ENCODE peak calls at places on chromosome 20, in six cellular contexts. P, S, B, A, X and T are unnamed samples.

GRCh38 chr20:63531686-63532448 is 5.3 kb downstream of the PTK6 start:
- DNase-seq in S (peak), A (no peak), B (no peak), X (no peak), P (no peak), T (no peak)

GRCh38 chr20:23084282-23084844 is 1.8 kb downstream of the CD93 start:
- DNase-seq in P (no peak), B (no peak), A (no peak), X (no peak), S (peak), T (no peak)

GRCh38 chr20:50788045-50788867 is 6.6 kb upstream of the BCAS4 start:
- DNase-seq in S (peak), X (no peak), P (no peak), A (no peak), B (no peak), T (no peak)

GRCh38 chr20:50516180-50516934 is 6.2 kb downstream of the PTPN1 start:
- DNase-seq in P (no peak), A (no peak), S (no peak), X (no peak), B (no peak), T (no peak)

GRCh38 chr20:6473197-6473596 is 294.3 kb upstream of the BMP2 start:
- DNase-seq in A (no peak), X (no peak), P (no peak), B (no peak), S (no peak), T (no peak)

GRCh38 chr20:58712823-58713731 is 20.5 kb downstream of the NPEPL1 start:
- DNase-seq in P (peak), S (peak), B (no peak), A (no peak), X (no peak), T (peak)

GRCh38 chr20:8874437-8874836 is 194.4 kb upstream of the PLCB4 start:
- DNase-seq in P (no peak), X (no peak), S (no peak), A (no peak), B (no peak), T (no peak)

GRCh38 chr20:49894073-49894470 is 21.3 kb downstream of the SPATA2 start:
- DNase-seq in P (no peak), X (no peak), A (no peak), B (no peak), S (no peak), T (no peak)

GRCh38 chr20:4944518-4944917 is 56.8 kb downstream of the SLC23A2 start:
- DNase-seq in P (no peak), B (no peak), S (no peak), X (no peak), A (no peak), T (no peak)

GRCh38 chr20:10670521-10671220 is 3.1 kb downstream of the JAG1 start:
- DNase-seq in A (no peak), S (no peak), X (no peak), P (no peak), B (no peak), T (no peak)

GRCh38 chr20:64104667-64105451 is 2.5 kb downstream of the NPBWR2 start:
- DNase-seq in S (peak), B (peak), A (peak), P (no peak), X (no peak), T (peak)

GRCh38 chr20:63186528-63187316 is 29.2 kb downstream of the YTHDF1 start:
- DNase-seq in X (no peak), A (no peak), S (no peak), P (no peak), B (no peak), T (no peak)

GRCh38 chr20:6057139-6057538 is 3.3 kb upstream of the LRRN4 start:
- DNase-seq in B (no peak), P (no peak), X (no peak), S (no peak), A (no peak), T (peak)

GRCh38 chr20:64037498-64038213 is 1.7 kb downstream of the C20orf204 start:
- DNase-seq in P (no peak), X (no peak), B (no peak), S (no peak), A (peak), T (no peak)

GRCh38 chr20:40741507-40742106 is 52.6 kb upstream of the MAFB start:
- DNase-seq in S (no peak), A (peak), X (no peak), B (peak), P (no peak), T (peak)

GRCh38 chr20:63060057-63060991 is 53.6 kb upstream of the BHLHE23 start:
- DNase-seq in A (no peak), S (peak), B (peak), X (no peak), P (no peak), T (peak)

GRCh38 chr20:59135093-59135492 is 28.5 kb upstream of the ZNF831 start:
- DNase-seq in S (no peak), X (no peak), A (no peak), P (no peak), B (no peak), T (no peak)

GRCh38 chr20:45406260-45407066 is 1.6 kb upstream of the DBNDD2 start:
- DNase-seq in P (peak), B (peak), X (no peak), A (peak), S (peak), T (peak)

GRCh38 chr20:11850901-11851300 is 66.8 kb upstream of the BTBD3 start:
- DNase-seq in X (no peak), A (no peak), P (no peak), S (no peak), B (no peak), T (no peak)

GRCh38 chr20:7094438-7094997 is 327.0 kb downstream of the BMP2 start:
- DNase-seq in P (no peak), B (no peak), X (no peak), S (no peak), A (peak), T (no peak)

GRCh38 chr20:46195264-46196038 is 77.3 kb downstream of the CD40 start:
- DNase-seq in S (no peak), P (no peak), B (no peak), X (no peak), A (no peak), T (no peak)

GRCh38 chr20:58113706-58114105 is 114.7 kb downstream of the ANKRD60 start:
- DNase-seq in P (no peak), B (no peak), A (no peak), X (no peak), S (no peak), T (no peak)

GRCh38 chr20:8972963-8973362 is 95.9 kb upstream of the PLCB4 start:
- DNase-seq in B (no peak), S (no peak), P (no peak), X (no peak), A (no peak), T (no peak)

GRCh38 chr20:21289651-21290050 is 13.5 kb upstream of the XRN2 start:
- DNase-seq in P (no peak), A (no peak), B (no peak), S (no peak), X (no peak), T (no peak)

GRCh38 chr20:39829255-39829654 is 859.8 kb downstream of the MAFB start:
- DNase-seq in X (no peak), A (peak), B (no peak), S (no peak), P (no peak), T (no peak)

GRCh38 chr20:38804682-38805501 is 605 bp upstream of the PPP1R16B start:
- DNase-seq in P (no peak), B (peak), X (no peak), A (peak), S (no peak), T (no peak)

GRCh38 chr20:50392138-50392866 is 117.9 kb upstream of the PTPN1 start:
- DNase-seq in B (no peak), P (no peak), X (no peak), A (no peak), S (no peak), T (no peak)

GRCh38 chr20:33667245-33668086 is 723 bp downstream of the ACTL10 start:
- DNase-seq in X (no peak), P (peak), S (peak), A (no peak), B (peak), T (no peak)

GRCh38 chr20:17215167-17215566 is 11.7 kb upstream of the PCSK2 start:
- DNase-seq in B (no peak), S (no peak), A (no peak), P (no peak), X (no peak), T (no peak)

GRCh38 chr20:14491436-14491835 is 154.0 kb upstream of the FLRT3 start:
- DNase-seq in X (no peak), S (no peak), P (no peak), B (no peak), A (no peak), T (no peak)

GRCh38 chr20:31570735-31571617 is 34.1 kb upstream of the ID1 start:
- DNase-seq in B (peak), X (no peak), P (no peak), A (no peak), S (no peak), T (no peak)

GRCh38 chr20:1204547-1204946 is 1.3 kb downstream of the C20orf202 start:
- DNase-seq in X (no peak), B (no peak), S (no peak), P (no peak), A (no peak), T (no peak)

GRCh38 chr20:44114755-44115044 is 72.3 kb downstream of the JPH2 start:
- DNase-seq in S (no peak), X (no peak), A (no peak), B (no peak), P (no peak), T (no peak)

GRCh38 chr20:53495357-53495756 is 98.3 kb downstream of the ZNF217 start:
- DNase-seq in B (no peak), S (no peak), P (no peak), X (no peak), A (no peak), T (no peak)

GRCh38 chr20:41176711-41177552 is 39.6 kb downstream of the PLCG1 start:
- DNase-seq in P (peak), A (no peak), S (no peak), X (no peak), B (no peak), T (no peak)

GRCh38 chr20:8209061-8209460 is 77.0 kb downstream of the PLCB1 start:
- DNase-seq in A (no peak), X (no peak), P (no peak), B (no peak), S (no peak), T (no peak)

GRCh38 chr20:20084296-20084752 is 32.0 kb downstream of the CFAP61 start:
- DNase-seq in X (no peak), S (no peak), A (no peak), P (no peak), B (no peak), T (no peak)

GRCh38 chr20:13271977-13272975 is 51.2 kb downstream of the ISM1 start:
- DNase-seq in S (no peak), P (no peak), A (no peak), X (no peak), B (peak), T (no peak)

DNA sequence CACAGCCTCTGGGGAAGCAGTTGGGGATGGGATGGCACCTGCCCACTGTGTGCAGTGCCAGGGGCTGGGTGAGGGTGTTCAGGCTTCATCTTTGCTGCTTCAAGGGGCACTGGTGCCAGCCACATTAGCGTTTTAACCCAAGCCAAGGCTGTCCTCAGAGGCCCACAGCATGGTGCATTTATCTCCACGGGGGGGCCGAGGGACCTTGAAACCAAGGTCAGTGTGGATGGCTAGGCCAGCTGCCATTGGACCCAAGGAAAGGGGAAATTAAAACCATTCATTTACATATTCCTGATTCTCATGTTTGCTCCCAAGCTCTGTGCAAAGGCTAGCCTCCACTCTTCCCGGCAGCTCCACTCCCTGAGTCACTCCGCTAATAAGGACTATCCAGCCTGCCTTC is 197.0 kb downstream of the CDH4 start:
- DNase-seq in P (no peak), A (no peak), X (no peak), B (no peak), S (no peak), T (no peak)
- H3K4me3 ChIP-seq in P (no peak), A (no peak), X (no peak), B (no peak), S (no peak), T (no peak)

DNA sequence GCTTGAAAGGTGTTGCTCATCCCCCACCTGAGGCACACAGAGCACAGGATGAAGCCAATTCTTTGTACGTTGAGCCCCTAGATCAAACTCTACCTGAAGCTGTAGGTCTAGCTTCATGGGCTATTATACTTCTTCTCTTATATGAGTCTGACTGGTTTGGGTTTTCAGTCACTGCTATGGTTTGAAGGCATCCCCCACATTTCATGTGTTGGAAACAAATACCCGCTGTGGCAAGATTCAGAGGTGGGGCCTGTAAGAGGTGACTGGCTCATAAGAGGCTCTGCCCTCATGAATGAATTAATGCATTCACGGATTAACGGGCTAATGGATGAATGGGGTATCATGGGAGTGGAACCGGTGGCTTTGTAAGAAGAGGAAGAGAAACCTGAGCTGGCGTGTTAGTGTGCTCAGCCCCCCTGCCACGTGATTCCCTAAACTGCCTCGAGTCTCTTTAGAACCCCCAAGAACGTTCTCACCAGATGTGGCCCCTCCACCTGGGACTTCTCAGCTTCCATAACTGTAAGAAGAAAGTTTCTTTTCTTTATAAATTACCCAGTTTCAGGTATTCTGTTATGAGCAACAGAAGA is 39.2 kb downstream of the PREX1 start:
- DNase-seq in S (no peak), X (no peak), A (no peak), P (no peak), B (no peak), T (no peak)
- H3K27ac ChIP-seq in S (no peak), X (no peak), A (no peak), P (no peak), B (no peak), T (peak)

GRCh38 chr20:3166338-3166912 is 6.8 kb upstream of the FASTKD5 start:
- DNase-seq in B (no peak), P (no peak), S (peak), A (no peak), X (no peak), T (no peak)

GRCh38 chr20:3168829-3169590 is 4.3 kb downstream of the LZTS3 start:
- DNase-seq in A (no peak), X (no peak), B (no peak), P (no peak), S (peak), T (no peak)

GRCh38 chr20:3166913-3167342 is 6.4 kb downstream of the LZTS3 start:
- DNase-seq in B (no peak), P (no peak), S (no peak), X (no peak), A (no peak), T (no peak)

GRCh38 chr20:3168079-3168828 is 5.1 kb downstream of the LZTS3 start:
- DNase-seq in A (peak), B (no peak), P (no peak), S (peak), X (no peak), T (peak)

GRCh38 chr20:3167738-3168078 is 5.6 kb downstream of the LZTS3 start:
- DNase-seq in B (no peak), P (no peak), X (no peak), S (peak), A (peak), T (no peak)
- H3K4me3 ChIP-seq in B (peak), P (peak), X (no peak), S (no peak), A (peak), T (peak)

GRCh38 chr20:35325385-35325784 is 33.2 kb upstream of the FAM83C start:
- DNase-seq in X (no peak), B (no peak), S (no peak), A (no peak), P (no peak), T (no peak)
- H3K27ac ChIP-seq in X (no peak), B (no peak), S (no peak), A (peak), P (no peak), T (no peak)